ENCODE peak calls at places on chromosome 1, in five cellular contexts. C is A673, M is A549, F is mucosa of descending colon, D is adrenal gland. N is an unnamed sample.

GRCh38 chr1:101152633-101153032 is 84.2 kb upstream of the S1PR1 start:
- DNase-seq in C (no peak), F (no peak), M (no peak), D (no peak), N (no peak)

GRCh38 chr1:12549460-12550349 is 68.3 kb downstream of the DHRS3 start:
- DNase-seq in F (peak), C (peak), D (peak), M (peak), N (peak)

GRCh38 chr1:211331011-211331709 is 4.5 kb downstream of the TRAF5 start:
- DNase-seq in D (no peak), M (no peak), F (no peak), C (no peak), N (peak)

GRCh38 chr1:41542196-41542955 is 57.9 kb upstream of the EDN2 start:
- DNase-seq in C (no peak), F (no peak), D (no peak), M (no peak), N (no peak)

GRCh38 chr1:2399890-2400575 is 8.4 kb downstream of the RER1 start:
- DNase-seq in M (no peak), F (no peak), D (no peak), C (no peak), N (no peak)

GRCh38 chr1:203630697-203631096 is 4.1 kb downstream of the ATP2B4 start:
- DNase-seq in C (no peak), F (no peak), M (no peak), D (peak), N (no peak)

GRCh38 chr1:108692724-108693655 is 880 bp downstream of the PRPF38B start:
- DNase-seq in F (peak), D (peak), C (peak), M (peak), N (peak)

GRCh38 chr1:225348400-225348799 is 79.4 kb downstream of the LBR start:
- DNase-seq in M (no peak), D (no peak), F (no peak), C (no peak), N (no peak)

GRCh38 chr1:174160109-174160473 is 771 bp downstream of the RABGAP1L start:
- DNase-seq in C (no peak), D (peak), F (peak), M (peak), N (peak)

GRCh38 chr1:197781998-197782718 is 6.9 kb upstream of the DENND1B start:
- DNase-seq in F (peak), D (no peak), M (no peak), C (no peak), N (peak)

GRCh38 chr1:111242805-111243523 is 15.5 kb downstream of the CHI3L2 start:
- DNase-seq in M (no peak), C (no peak), D (no peak), F (no peak), N (no peak)

GRCh38 chr1:12339861-12340557 is 110.2 kb downstream of the VPS13D start:
- DNase-seq in C (peak), D (no peak), F (no peak), M (no peak), N (no peak)

GRCh38 chr1:112445591-112445990 is 49.6 kb downstream of the CTTNBP2NL start:
- DNase-seq in F (no peak), D (no peak), M (no peak), C (no peak), N (no peak)

GRCh38 chr1:30318413-30318812 is 405.0 kb downstream of the MATN1 start:
- DNase-seq in F (no peak), C (no peak), D (no peak), M (no peak), N (no peak)

GRCh38 chr1:246587606-246588005 is 21.4 kb downstream of the CNST start:
- DNase-seq in D (peak), C (no peak), M (no peak), F (no peak), N (peak)

GRCh38 chr1:66626261-66626660 is 92.3 kb downstream of the SGIP1 start:
- DNase-seq in D (no peak), C (no peak), F (no peak), M (no peak), N (no peak)

GRCh38 chr1:156887324-156887723 is 6.2 kb upstream of the PEAR1 start:
- DNase-seq in D (no peak), M (no peak), C (no peak), F (no peak), N (no peak)

GRCh38 chr1:156089704-156090103 is 7.4 kb upstream of the MEX3A start:
- DNase-seq in F (no peak), C (no peak), D (no peak), M (no peak), N (no peak)

GRCh38 chr1:43367026-43367903 is 546 bp downstream of the ELOVL1 start:
- DNase-seq in C (peak), F (peak), D (peak), M (no peak), N (peak)

GRCh38 chr1:207959995-207960745 is 49.2 kb upstream of the CD34 start:
- DNase-seq in F (no peak), M (no peak), D (no peak), C (no peak), N (no peak)

GRCh38 chr1:46687910-46688509 is 16.4 kb downstream of the TEX38 start:
- DNase-seq in C (no peak), F (no peak), M (no peak), D (peak), N (no peak)

GRCh38 chr1:220164517-220164916 is 70.6 kb downstream of the IARS2 start:
- DNase-seq in M (no peak), F (no peak), C (no peak), D (no peak), N (no peak)

GRCh38 chr1:36342426-36343185 is 19.2 kb upstream of the EVA1B start:
- DNase-seq in C (no peak), D (peak), F (peak), M (peak), N (peak)
- TF ChIP-seq CTCF in C (peak), D (peak), F (no peak), M (peak), N (peak)

GRCh38 chr1:77683836-77684148 is 1.3 kb upstream of the ZZZ3 start:
- DNase-seq in C (no peak), F (no peak), M (no peak), D (no peak), N (no peak)

GRCh38 chr1:77683142-77683835 is 831 bp upstream of the ZZZ3 start:
- DNase-seq in F (peak), D (peak), M (peak), C (peak), N (peak)

GRCh38 chr1:77678628-77679610 is 3.5 kb downstream of the ZZZ3 start:
- DNase-seq in C (no peak), D (no peak), M (no peak), F (no peak), N (no peak)

GRCh38 chr1:77682442-77683141 is at the start of gene ZZZ3:
- DNase-seq in M (peak), F (peak), D (peak), C (peak), N (peak)

GRCh38 chr1:77680173-77680572 is 2.3 kb downstream of the ZZZ3 start:
- DNase-seq in F (no peak), M (no peak), C (peak), D (peak), N (no peak)
- H3K4me3 ChIP-seq in F (no peak), M (no peak), C (peak), D (no peak), N (no peak)

GRCh38 chr1:237737448-237737847 is 153.3 kb downstream of the ZP4 start:
- DNase-seq in M (no peak), C (no peak), D (no peak), F (no peak), N (no peak)

GRCh38 chr1:237740831-237741230 is 149.9 kb downstream of the ZP4 start:
- DNase-seq in F (no peak), M (no peak), C (no peak), D (no peak), N (no peak)

GRCh38 chr1:237737938-237738610 is 152.6 kb downstream of the ZP4 start:
- DNase-seq in F (no peak), C (no peak), D (no peak), M (no peak), N (no peak)

GRCh38 chr1:237732657-237733056 is 158.1 kb downstream of the ZP4 start:
- DNase-seq in D (no peak), F (no peak), M (no peak), C (no peak), N (no peak)

DNA sequence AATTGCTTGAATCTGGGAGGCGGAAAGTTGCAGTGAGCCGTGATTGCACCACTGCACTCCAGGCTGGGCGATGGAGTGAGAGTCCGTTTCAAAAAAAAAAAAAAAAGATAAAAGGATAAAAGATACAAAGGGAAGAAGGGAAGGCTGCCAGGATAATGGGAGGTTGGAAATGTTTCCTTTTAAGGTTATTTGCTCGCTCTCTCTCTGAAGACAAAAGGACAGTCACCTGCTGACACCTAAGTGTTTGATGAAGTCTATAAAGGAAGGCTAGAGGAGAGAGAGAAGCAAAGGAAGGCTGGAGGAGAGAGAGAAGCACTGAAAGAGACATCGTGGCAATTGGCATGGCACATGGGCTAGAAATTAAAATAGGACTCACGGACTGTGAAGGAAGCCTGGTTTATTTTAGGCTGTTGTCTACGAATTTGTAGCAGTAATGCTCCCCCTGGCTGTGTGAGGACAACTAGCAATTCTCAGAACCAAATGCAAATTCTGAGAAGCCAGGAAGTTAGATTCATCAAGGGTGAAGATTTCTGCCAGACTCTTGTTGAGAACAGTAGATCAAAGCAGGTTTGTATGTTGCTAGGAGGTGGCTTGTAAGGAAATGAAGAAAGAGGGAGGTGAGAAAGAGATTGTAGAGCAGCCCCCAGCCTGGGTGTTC is 154.2 kb downstream of the ZP4 start:
- DNase-seq in M (peak), F (peak), D (no peak), C (peak), N (peak)
- TF ChIP-seq CTCF in M (no peak), F (no peak), D (no peak), C (peak), N (peak)

DNA sequence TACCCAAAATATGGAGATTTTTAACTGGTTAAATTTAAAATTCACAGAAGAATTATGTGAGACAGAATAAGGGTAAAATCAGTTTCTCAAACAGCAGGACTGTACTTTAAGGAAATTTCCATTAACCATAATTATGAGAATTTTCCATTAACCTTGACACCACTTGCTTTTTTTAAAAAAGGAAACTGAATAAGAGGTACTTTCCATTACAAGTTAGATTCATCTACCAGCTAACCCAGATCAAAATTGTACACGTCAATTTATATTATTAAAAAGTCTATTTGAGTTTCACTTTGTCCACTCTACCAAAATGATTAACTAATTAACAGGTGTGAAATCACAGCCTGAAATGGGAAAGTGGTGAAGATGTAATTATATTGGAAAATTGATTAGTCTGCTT is 414.5 kb downstream of the DPYD start:
- DNase-seq in C (no peak), M (no peak), D (no peak), F (no peak), N (no peak)
- H3K4me3 ChIP-seq in C (no peak), M (no peak), D (no peak), F (no peak), N (no peak)

GRCh38 chr1:23567996-23568607 is 8.8 kb upstream of the ID3 start:
- DNase-seq in F (peak), C (no peak), D (no peak), M (no peak), N (no peak)

GRCh38 chr1:23563755-23564374 is 4.6 kb upstream of the ID3 start:
- DNase-seq in C (no peak), F (no peak), M (peak), D (no peak), N (no peak)

GRCh38 chr1:23567629-23567995 is 8.3 kb upstream of the ID3 start:
- DNase-seq in C (no peak), D (no peak), M (no peak), F (peak), N (no peak)

GRCh38 chr1:23568608-23569383 is 9.5 kb upstream of the ID3 start:
- DNase-seq in F (no peak), D (no peak), C (no peak), M (no peak), N (no peak)

DNA sequence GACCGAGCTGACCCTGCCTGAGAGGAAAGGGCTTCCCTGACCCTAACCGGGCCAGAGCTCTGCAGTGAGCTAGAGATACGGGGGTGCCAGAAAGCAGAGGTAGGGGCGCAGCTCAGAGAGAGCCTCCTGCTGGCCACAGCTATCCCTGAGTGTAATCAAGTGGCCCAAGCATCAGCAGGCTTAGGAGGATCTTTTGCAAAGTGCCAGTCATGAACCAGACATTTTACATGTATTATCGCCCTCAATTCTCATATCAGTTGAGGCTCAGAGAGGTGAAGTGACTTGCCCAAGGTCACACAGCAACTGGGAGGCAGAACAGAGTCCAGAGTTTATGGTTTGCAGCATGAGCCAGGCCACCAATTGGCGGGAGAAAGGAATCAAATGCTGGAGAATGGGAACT is 7.0 kb upstream of the ID3 start:
- DNase-seq in D (no peak), C (no peak), M (no peak), F (no peak), N (no peak)
- TF ChIP-seq CTCF in D (no peak), C (peak), M (peak), F (no peak), N (no peak)

GRCh38 chr1:75132421-75133381 is 1.5 kb upstream of the LHX8 start:
- DNase-seq in M (no peak), F (no peak), C (no peak), D (no peak), N (no peak)
- H3K4me3 ChIP-seq in M (no peak), F (no peak), C (no peak), D (no peak), N (no peak)

DNA sequence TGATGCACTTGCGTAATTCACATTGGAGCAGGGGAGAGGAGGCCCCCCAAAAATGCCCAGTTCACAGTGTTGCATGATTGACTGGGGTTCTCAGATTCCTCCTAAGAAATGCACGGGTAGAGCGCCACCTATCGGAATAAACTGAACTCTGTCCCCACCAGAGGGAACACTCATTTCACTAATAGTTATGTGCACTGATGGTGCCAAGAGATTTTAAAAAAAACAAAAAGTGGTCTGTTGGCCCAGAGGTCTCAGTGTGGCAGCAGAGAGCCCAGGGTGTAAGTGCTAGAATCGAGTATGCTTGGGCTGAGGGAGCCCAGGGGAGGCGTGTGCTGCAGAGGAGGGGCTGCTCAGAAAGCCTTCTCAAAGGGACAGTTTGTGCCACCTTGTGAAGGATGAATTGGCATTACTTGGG is 6.9 kb downstream of the PINK1 start:
- DNase-seq in D (peak), M (peak), C (peak), F (peak), N (peak)
- TF ChIP-seq CTCF in D (peak), M (peak), C (peak), F (peak), N (peak)

GRCh38 chr1:80245813-80246212 is 1239.3 kb upstream of the ADGRL4 start:
- DNase-seq in D (no peak), F (no peak), M (no peak), C (no peak), N (no peak)

GRCh38 chr1:80249699-80250098 is 1243.2 kb upstream of the ADGRL4 start:
- DNase-seq in F (no peak), D (no peak), C (no peak), M (no peak), N (no peak)

GRCh38 chr1:80250573-80251168 is 1244.1 kb upstream of the ADGRL4 start:
- DNase-seq in M (peak), F (no peak), D (no peak), C (no peak), N (peak)

GRCh38 chr1:80248886-80249285 is 1242.4 kb upstream of the ADGRL4 start:
- DNase-seq in C (no peak), D (peak), F (no peak), M (no peak), N (peak)

DNA sequence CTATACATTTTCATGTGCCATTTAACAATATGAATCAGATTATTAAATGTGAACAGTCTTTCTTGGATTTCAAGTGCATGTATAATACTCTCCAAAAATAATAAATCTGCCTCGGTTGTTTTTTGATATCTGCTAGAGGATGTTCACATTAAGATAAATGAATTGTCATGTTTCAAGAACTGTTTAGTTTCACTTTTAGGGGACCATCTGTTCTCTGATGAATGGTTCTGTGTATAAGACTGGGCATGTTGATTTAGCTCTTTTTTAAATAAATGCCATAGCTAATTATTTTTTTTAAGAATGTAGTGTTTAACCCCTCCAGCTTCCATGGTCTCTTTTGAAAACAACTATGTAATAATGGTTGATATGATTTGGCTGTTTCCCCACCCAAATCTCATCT is 1245.1 kb upstream of the ADGRL4 start:
- DNase-seq in F (no peak), D (no peak), M (no peak), C (no peak), N (no peak)
- H3K4me3 ChIP-seq in F (no peak), D (no peak), M (no peak), C (no peak), N (no peak)